ENCODE peak calls at places on chromosomes 7 and 10, in five cellular contexts. L, O, N, R and A are unnamed samples.

GRCh38 chr7:114856625-114857024 is 65.3 kb upstream of the MDFIC start:
- DNase-seq in L (no peak), O (no peak), N (no peak), R (no peak), A (no peak)

GRCh38 chr10:120600871-120601644 is 144.0 kb downstream of the PLPP4 start:
- DNase-seq in L (no peak), O (no peak), N (no peak), R (peak), A (no peak)

GRCh38 chr10:63554666-63555065 is 33.5 kb downstream of the REEP3 start:
- DNase-seq in L (peak), O (no peak), N (no peak), R (peak), A (peak)

GRCh38 chr10:34824870-34825269 is 9.8 kb upstream of the PARD3 start:
- DNase-seq in L (no peak), O (no peak), N (no peak), R (peak), A (no peak)

GRCh38 chr10:13589316-13589715 is 2.6 kb downstream of the PRPF18 start:
- DNase-seq in L (no peak), O (no peak), N (no peak), R (no peak), A (no peak)

GRCh38 chr7:134690016-134690415 is 43.4 kb downstream of the BPGM start:
- DNase-seq in L (no peak), O (no peak), N (no peak), R (no peak), A (no peak)

GRCh38 chr7:110204527-110204926 is 886.4 kb upstream of the LRRN3 start:
- DNase-seq in L (no peak), O (no peak), N (no peak), R (peak), A (no peak)

GRCh38 chr7:131008840-131009651 is 275.0 kb upstream of the KLF14 start:
- DNase-seq in L (no peak), O (no peak), N (no peak), R (no peak), A (no peak)

GRCh38 chr10:114550756-114551290 is 107.3 kb downstream of the ABLIM1 start:
- DNase-seq in L (no peak), O (no peak), N (no peak), R (peak), A (no peak)

GRCh38 chr10:49227406-49227805 is 39.2 kb upstream of the TMEM273 start:
- DNase-seq in L (no peak), O (no peak), N (no peak), R (no peak), A (no peak)

GRCh38 chr7:47661051-47661714 is 79.3 kb upstream of the TNS3 start:
- DNase-seq in L (no peak), O (no peak), N (no peak), R (no peak), A (no peak)

GRCh38 chr10:120456626-120457430 is at the start of gene PLPP4:
- DNase-seq in L (no peak), O (no peak), N (no peak), R (peak), A (peak)

GRCh38 chr7:119196183-119196582 is 971.7 kb downstream of the ANKRD7 start:
- DNase-seq in L (no peak), O (no peak), N (no peak), R (no peak), A (no peak)